ENCODE peak calls at places on chromosomes 11 and 22, in six cellular contexts. K is HCT116, A is K562, Z is H1, U is GM12878, X is HepG2. S is an unnamed sample.

GRCh38 chr11:128890543-128891409 is at the start of gene KCNJ5:
- DNase-seq in K (no peak), A (no peak), U (no peak), X (no peak), Z (peak), S (peak)

GRCh38 chr11:66071326-66071870 is 1.3 kb downstream of the PACS1 start:
- DNase-seq in A (no peak), U (no peak), X (no peak), K (no peak), Z (no peak), S (no peak)

GRCh38 chr11:469684-470667 is 19.9 kb downstream of the PTDSS2 start:
- DNase-seq in U (no peak), A (no peak), Z (no peak), K (no peak), X (peak), S (peak)

GRCh38 chr11:134483857-134484256 is 71.8 kb upstream of the B3GAT1 start:
- DNase-seq in U (no peak), K (no peak), A (no peak), X (no peak), Z (no peak), S (no peak)

GRCh38 chr11:120413480-120413879 is 77.3 kb downstream of the ARHGEF12 start:
- DNase-seq in Z (no peak), X (no peak), K (no peak), A (no peak), U (no peak), S (no peak)

GRCh38 chr11:78022397-78023396 is at the start of gene KCTD14:
- DNase-seq in K (no peak), A (no peak), X (peak), Z (peak), U (no peak), S (peak)

GRCh38 chr22:29380032-29380781 is 8.2 kb downstream of the AP1B1 start:
- DNase-seq in U (no peak), X (no peak), K (no peak), Z (no peak), A (no peak), S (no peak)

GRCh38 chr11:44687310-44687842 is 39.4 kb upstream of the TSPAN18 start:
- DNase-seq in A (no peak), Z (no peak), X (no peak), K (no peak), U (no peak), S (no peak)

GRCh38 chr11:72741849-72742521 is 10.2 kb downstream of the ARAP1 start:
- DNase-seq in X (no peak), Z (no peak), K (no peak), A (peak), U (no peak), S (no peak)

GRCh38 chr11:119447664-119448242 is 24.8 kb upstream of the THY1 start:
- DNase-seq in A (no peak), K (no peak), X (no peak), Z (no peak), U (no peak), S (no peak)

GRCh38 chr11:120132645-120133185 is 5.2 kb downstream of the TRIM29 start:
- DNase-seq in A (no peak), U (no peak), X (no peak), Z (peak), K (no peak), S (peak)

GRCh38 chr11:34790620-34791019 is 125.6 kb downstream of the APIP start:
- DNase-seq in Z (no peak), X (no peak), K (no peak), A (no peak), U (no peak), S (no peak)

GRCh38 chr11:85821636-85822035 is 10.7 kb upstream of the SYTL2 start:
- DNase-seq in A (no peak), U (no peak), Z (no peak), X (no peak), K (no peak), S (no peak)

GRCh38 chr11:63670077-63670737 is 969 bp downstream of the ATL3 start:
- DNase-seq in X (no peak), A (no peak), Z (no peak), U (no peak), K (no peak), S (no peak)

GRCh38 chr11:57322881-57323467 is 1.8 kb downstream of the TNKS1BP1 start:
- DNase-seq in K (no peak), X (no peak), Z (no peak), A (no peak), U (no peak), S (no peak)

GRCh38 chr11:83628622-83629347 is 342.6 kb upstream of the CCDC90B start:
- DNase-seq in X (no peak), U (no peak), Z (no peak), A (no peak), K (no peak), S (peak)

GRCh38 chr22:19595532-19595931 is 71.3 kb upstream of the CLDN5 start:
- DNase-seq in Z (no peak), X (no peak), K (no peak), A (peak), U (no peak), S (no peak)

GRCh38 chr11:131408011-131408640 is 37.7 kb downstream of the NTM start:
- DNase-seq in X (peak), U (no peak), Z (peak), K (no peak), A (no peak), S (peak)

GRCh38 chr11:26665946-26666345 is 55.9 kb downstream of the SLC5A12 start:
- DNase-seq in U (no peak), K (no peak), X (no peak), Z (no peak), A (no peak), S (no peak)

GRCh38 chr11:3217751-3218482 is 696 bp downstream of the MRGPRG start:
- DNase-seq in X (no peak), K (no peak), A (no peak), Z (peak), U (no peak), S (peak)

GRCh38 chr11:3216027-3216525 is 2.5 kb downstream of the MRGPRG start:
- DNase-seq in U (no peak), Z (no peak), A (no peak), X (no peak), K (no peak), S (no peak)

GRCh38 chr11:3214420-3214699 is 4.3 kb downstream of the MRGPRG start:
- DNase-seq in U (no peak), A (no peak), Z (no peak), X (no peak), K (no peak), S (no peak)

GRCh38 chr11:3213659-3214419 is 4.8 kb downstream of the MRGPRG start:
- DNase-seq in U (no peak), X (no peak), K (no peak), A (no peak), Z (no peak), S (no peak)

DNA sequence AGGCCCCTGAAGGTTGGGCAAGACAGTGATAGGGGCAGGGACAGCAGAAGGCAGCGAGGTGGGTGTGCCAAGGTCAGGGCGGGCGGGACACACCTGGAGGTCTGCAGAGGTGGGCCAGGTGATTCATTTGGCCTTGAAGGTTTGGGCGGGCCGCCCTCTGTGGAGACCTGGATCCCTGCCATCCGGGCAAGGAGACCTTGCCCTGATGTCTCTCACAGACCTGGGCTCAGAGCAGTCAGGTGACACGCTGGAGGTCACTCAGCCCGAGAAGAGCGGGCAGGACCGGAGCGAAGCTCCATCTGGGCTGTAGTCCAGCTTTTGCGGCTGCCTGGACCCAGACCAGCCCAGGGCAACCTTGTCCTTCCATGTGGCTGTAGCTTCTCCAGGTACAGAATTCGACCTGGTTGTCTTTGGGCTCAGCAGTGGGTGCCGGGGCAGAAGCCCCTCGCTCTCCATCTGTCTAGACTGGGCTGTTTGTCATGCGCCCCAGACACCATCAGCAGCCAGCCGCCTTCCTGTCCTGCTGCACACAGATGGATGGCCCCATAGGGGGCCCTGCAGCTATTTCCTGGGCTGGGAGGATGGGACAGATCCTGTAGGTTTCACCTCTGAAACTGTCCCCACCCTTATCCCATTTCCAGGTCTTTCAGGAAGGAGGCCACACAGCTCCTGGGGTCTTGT is 3.1 kb downstream of the MRGPRG start:
- DNase-seq in A (no peak), K (no peak), X (no peak), U (no peak), Z (no peak), S (no peak)
- TF ChIP-seq SIN3A in A (no peak), K (no peak), X (no peak), U (no peak), Z (no peak), S (no peak)

GRCh38 chr11:69435161-69435990 is 46.1 kb upstream of the LINC01488 start:
- DNase-seq in U (no peak), Z (no peak), X (no peak), K (no peak), A (no peak), S (no peak)
- TF ChIP-seq RAD21 in U (no peak), Z (no peak), X (no peak), K (no peak), A (no peak), S (no peak)

GRCh38 chr11:70467196-70468085 is 69.1 kb downstream of the CTTN start:
- DNase-seq in A (peak), U (peak), K (peak), X (peak), Z (peak), S (peak)
- TF ChIP-seq SIN3A in A (no peak), U (no peak), K (no peak), X (no peak), Z (no peak), S (no peak)

GRCh38 chr22:44407404-44408226 is 90.4 kb downstream of the RTL6 start:
- DNase-seq in A (no peak), K (no peak), X (no peak), U (no peak), Z (no peak), S (no peak)
- TF ChIP-seq RAD21 in A (no peak), K (no peak), X (no peak), U (no peak), Z (no peak), S (no peak)

GRCh38 chr11:2518112-2518982 is 73.5 kb downstream of the KCNQ1 start:
- DNase-seq in Z (peak), A (no peak), U (no peak), K (no peak), X (no peak), S (peak)
- TF ChIP-seq SIN3A in Z (no peak), A (no peak), U (no peak), K (no peak), X (no peak), S (no peak)

GRCh38 chr11:46238967-46239800 is 38.3 kb upstream of the CREB3L1 start:
- DNase-seq in A (peak), K (peak), Z (peak), U (no peak), X (peak), S (peak)

GRCh38 chr11:46240861-46241260 is 36.6 kb upstream of the CREB3L1 start:
- DNase-seq in A (no peak), X (no peak), K (no peak), Z (no peak), U (no peak), S (no peak)

GRCh38 chr11:46240371-46240770 is 37.1 kb upstream of the CREB3L1 start:
- DNase-seq in U (no peak), K (no peak), A (no peak), Z (no peak), X (no peak), S (no peak)

GRCh38 chr11:46238078-46238966 is 39.1 kb upstream of the CREB3L1 start:
- DNase-seq in X (no peak), Z (peak), A (peak), K (no peak), U (no peak), S (peak)

GRCh38 chr11:46239801-46240061 is 37.7 kb upstream of the CREB3L1 start:
- DNase-seq in A (no peak), U (no peak), Z (no peak), X (no peak), K (no peak), S (no peak)
- TF ChIP-seq RAD21 in A (no peak), U (no peak), Z (no peak), X (no peak), K (no peak), S (no peak)

GRCh38 chr11:6705905-6706535 is 22.9 kb upstream of the MRPL17 start:
- DNase-seq in A (peak), K (no peak), U (no peak), X (peak), Z (peak), S (peak)
- TF ChIP-seq SIN3A in A (no peak), K (no peak), U (no peak), X (no peak), Z (no peak), S (no peak)

GRCh38 chr11:96567193-96567592 is 177.4 kb downstream of the JRKL start:
- DNase-seq in A (no peak), Z (no peak), X (no peak), K (no peak), U (no peak), S (no peak)
- TF ChIP-seq RAD21 in A (no peak), Z (no peak), X (no peak), K (no peak), U (no peak), S (no peak)

GRCh38 chr11:67436459-67437081 is 912 bp downstream of the PTPRCAP start:
- DNase-seq in Z (peak), A (peak), U (peak), K (no peak), X (no peak), S (no peak)

GRCh38 chr11:67440229-67441081 is 2.8 kb downstream of the CORO1B start:
- DNase-seq in X (no peak), A (no peak), K (no peak), Z (no peak), U (no peak), S (no peak)

GRCh38 chr11:67437082-67437821 is at the start of gene PTPRCAP:
- DNase-seq in X (no peak), K (no peak), U (no peak), A (peak), Z (no peak), S (no peak)

GRCh38 chr11:67439321-67440228 is 2.1 kb upstream of the PTPRCAP start:
- DNase-seq in U (no peak), Z (no peak), K (no peak), A (no peak), X (peak), S (no peak)

DNA sequence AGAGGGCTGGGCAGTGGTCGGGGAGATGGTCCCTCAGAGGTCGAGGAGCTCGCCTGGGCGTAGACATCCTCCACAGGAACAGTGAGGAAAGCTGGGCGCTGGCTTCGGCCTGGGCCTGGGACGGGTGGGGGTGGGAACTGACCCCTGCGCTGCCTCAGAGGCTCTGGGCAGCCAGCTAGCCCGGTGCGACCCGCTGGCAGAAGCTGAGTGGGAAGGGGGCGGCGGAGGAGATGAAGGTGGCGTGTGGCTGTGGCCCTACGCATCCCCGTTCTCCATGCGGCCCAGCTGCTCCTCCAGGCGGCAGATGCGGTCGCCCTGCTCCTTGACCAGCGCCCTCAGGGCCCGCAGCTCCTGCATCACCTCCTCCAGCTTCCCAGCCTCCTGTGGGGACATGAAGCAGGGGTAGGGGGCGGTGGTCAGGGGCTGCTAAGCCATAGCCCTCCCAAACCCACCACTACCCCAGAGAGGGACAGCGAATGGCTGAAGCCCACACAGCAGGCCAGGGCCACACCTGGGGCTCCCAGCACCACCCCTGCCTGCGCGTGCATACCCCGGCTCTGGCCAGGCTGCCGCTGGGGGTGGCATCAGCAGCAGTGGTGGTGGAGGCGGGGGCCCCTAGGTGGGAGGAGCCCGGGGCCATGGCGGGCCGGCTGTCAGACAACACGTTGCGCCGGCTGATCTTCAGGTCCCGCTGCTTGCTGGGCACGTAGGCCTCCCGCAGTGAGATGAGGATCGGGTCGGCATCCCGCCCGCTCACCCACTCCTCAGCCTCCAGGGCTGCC is 830 bp upstream of the PTPRCAP start:
- DNase-seq in U (no peak), A (peak), K (no peak), Z (no peak), X (no peak), S (no peak)
- TF ChIP-seq SIN3A in U (no peak), A (no peak), K (no peak), Z (no peak), X (no peak), S (no peak)

DNA sequence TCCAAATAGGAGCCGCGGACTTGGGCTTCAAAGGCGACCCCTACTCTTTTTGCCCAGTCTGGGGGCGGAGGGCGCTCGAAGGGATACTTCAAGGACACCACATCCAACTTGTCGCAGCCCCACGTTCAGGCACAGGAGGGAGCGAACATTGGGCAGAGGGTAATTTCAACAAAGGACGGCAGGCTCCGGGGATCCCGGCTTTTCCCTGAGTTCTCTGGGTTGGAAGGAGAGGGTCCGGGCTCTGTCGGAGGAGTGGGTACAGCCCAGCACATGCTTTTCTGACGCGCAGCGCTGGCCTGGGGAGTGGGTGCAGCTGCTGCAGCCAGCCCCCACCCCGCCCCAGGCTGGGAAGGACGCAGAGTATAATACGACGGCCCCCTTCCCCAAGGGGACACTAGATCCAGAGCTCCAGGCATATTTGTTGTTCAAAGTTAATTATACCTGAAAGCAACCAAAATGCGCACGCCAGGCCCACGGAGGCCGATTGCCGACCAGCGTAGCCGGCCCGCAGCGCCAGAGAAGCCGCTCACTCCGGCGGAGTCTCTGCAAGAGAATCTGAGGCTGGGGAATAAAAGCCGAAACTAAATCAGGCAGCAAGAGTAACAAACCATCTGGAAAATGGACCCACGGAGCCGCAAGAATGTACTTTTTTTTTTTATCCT is 13.8 kb upstream of the PAX6 start:
- DNase-seq in Z (peak), X (no peak), A (no peak), K (no peak), U (no peak), S (peak)
- TF ChIP-seq RAD21 in Z (no peak), X (no peak), A (no peak), K (no peak), U (no peak), S (no peak)

S was measured in SK-N-SH.